ENCODE peak calls at places on chromosomes 16 and 17, in eight cellular contexts. One of them, this sample, is unnamed.

GRCh38 chr17:47983492-47984223 is 12.7 kb downstream of the CDK5RAP3 start:
- DNase-seq in naive B cell: no peak
- DNase-seq in Calu3: no peak
- DNase-seq in HEK293T: no peak
- DNase-seq in activated naive CD8-positive, alpha-beta T cell treated with anti-CD3 and anti-CD28 coated beads, Interleukin-2, amount 50 U/mL, for 16 hours: no peak
- DNase-seq in left ventricle myocardium inferior: no peak
- DNase-seq in mesenchymal stem cell: no peak
- DNase-seq in Right ventricle myocardium inferior: no peak
- DNase-seq in this sample: no peak

GRCh38 chr16:1089822-1090619 is 6.0 kb downstream of the C1QTNF8 start:
- DNase-seq in Right ventricle myocardium inferior: no peak
- DNase-seq in Calu3: peak
- DNase-seq in mesenchymal stem cell: no peak
- DNase-seq in naive B cell: no peak
- DNase-seq in activated naive CD8-positive, alpha-beta T cell treated with anti-CD3 and anti-CD28 coated beads, Interleukin-2, amount 50 U/mL, for 16 hours: no peak
- DNase-seq in left ventricle myocardium inferior: peak
- DNase-seq in HEK293T: no peak
- DNase-seq in this sample: peak

GRCh38 chr16:78129349-78129748 is 29.9 kb downstream of the WWOX start:
- DNase-seq in naive B cell: no peak
- DNase-seq in mesenchymal stem cell: no peak
- DNase-seq in Calu3: no peak
- DNase-seq in left ventricle myocardium inferior: no peak
- DNase-seq in Right ventricle myocardium inferior: no peak
- DNase-seq in HEK293T: no peak
- DNase-seq in activated naive CD8-positive, alpha-beta T cell treated with anti-CD3 and anti-CD28 coated beads, Interleukin-2, amount 50 U/mL, for 16 hours: no peak
- DNase-seq in this sample: no peak

GRCh38 chr17:15351925-15352324 is 10.5 kb upstream of the TEKT3 start:
- DNase-seq in HEK293T: no peak
- DNase-seq in activated naive CD8-positive, alpha-beta T cell treated with anti-CD3 and anti-CD28 coated beads, Interleukin-2, amount 50 U/mL, for 16 hours: no peak
- DNase-seq in left ventricle myocardium inferior: no peak
- DNase-seq in mesenchymal stem cell: peak
- DNase-seq in Calu3: no peak
- DNase-seq in naive B cell: no peak
- DNase-seq in Right ventricle myocardium inferior: no peak
- DNase-seq in this sample: no peak

GRCh38 chr17:55883112-55883511 is 132.3 kb downstream of the PCTP start:
- DNase-seq in HEK293T: peak
- DNase-seq in activated naive CD8-positive, alpha-beta T cell treated with anti-CD3 and anti-CD28 coated beads, Interleukin-2, amount 50 U/mL, for 16 hours: no peak
- DNase-seq in Right ventricle myocardium inferior: no peak
- DNase-seq in mesenchymal stem cell: no peak
- DNase-seq in Calu3: no peak
- DNase-seq in naive B cell: no peak
- DNase-seq in left ventricle myocardium inferior: no peak
- DNase-seq in this sample: no peak

GRCh38 chr17:81906476-81907218 is 4.6 kb downstream of the PCYT2 start:
- DNase-seq in Right ventricle myocardium inferior: peak
- DNase-seq in mesenchymal stem cell: no peak
- DNase-seq in left ventricle myocardium inferior: no peak
- DNase-seq in naive B cell: no peak
- DNase-seq in HEK293T: no peak
- DNase-seq in Calu3: no peak
- DNase-seq in activated naive CD8-positive, alpha-beta T cell treated with anti-CD3 and anti-CD28 coated beads, Interleukin-2, amount 50 U/mL, for 16 hours: no peak
- DNase-seq in this sample: peak

GRCh38 chr17:66548158-66548557 is 245.7 kb downstream of the PRKCA start:
- DNase-seq in HEK293T: no peak
- DNase-seq in naive B cell: no peak
- DNase-seq in mesenchymal stem cell: peak
- DNase-seq in Right ventricle myocardium inferior: no peak
- DNase-seq in left ventricle myocardium inferior: no peak
- DNase-seq in activated naive CD8-positive, alpha-beta T cell treated with anti-CD3 and anti-CD28 coated beads, Interleukin-2, amount 50 U/mL, for 16 hours: no peak
- DNase-seq in Calu3: no peak
- DNase-seq in this sample: no peak

GRCh38 chr17:79457889-79458288 is 153.0 kb downstream of the RBFOX3 start:
- DNase-seq in Right ventricle myocardium inferior: no peak
- DNase-seq in activated naive CD8-positive, alpha-beta T cell treated with anti-CD3 and anti-CD28 coated beads, Interleukin-2, amount 50 U/mL, for 16 hours: no peak
- DNase-seq in Calu3: no peak
- DNase-seq in HEK293T: no peak
- DNase-seq in left ventricle myocardium inferior: no peak
- DNase-seq in naive B cell: no peak
- DNase-seq in mesenchymal stem cell: no peak
- DNase-seq in this sample: no peak

GRCh38 chr16:87144232-87144631 is 173.0 kb downstream of the C16orf95 start:
- DNase-seq in naive B cell: no peak
- DNase-seq in Calu3: no peak
- DNase-seq in activated naive CD8-positive, alpha-beta T cell treated with anti-CD3 and anti-CD28 coated beads, Interleukin-2, amount 50 U/mL, for 16 hours: no peak
- DNase-seq in HEK293T: no peak
- DNase-seq in Right ventricle myocardium inferior: no peak
- DNase-seq in left ventricle myocardium inferior: no peak
- DNase-seq in mesenchymal stem cell: no peak
- DNase-seq in this sample: no peak

GRCh38 chr17:57578608-57578990 is 166.5 kb downstream of the CCDC182 start:
- DNase-seq in Right ventricle myocardium inferior: no peak
- DNase-seq in Calu3: no peak
- DNase-seq in mesenchymal stem cell: no peak
- DNase-seq in naive B cell: no peak
- DNase-seq in activated naive CD8-positive, alpha-beta T cell treated with anti-CD3 and anti-CD28 coated beads, Interleukin-2, amount 50 U/mL, for 16 hours: no peak
- DNase-seq in left ventricle myocardium inferior: no peak
- DNase-seq in HEK293T: no peak
- DNase-seq in this sample: no peak

GRCh38 chr16:13612623-13613022 is 307.3 kb upstream of the ERCC4 start:
- DNase-seq in left ventricle myocardium inferior: no peak
- DNase-seq in mesenchymal stem cell: no peak
- DNase-seq in Right ventricle myocardium inferior: no peak
- DNase-seq in Calu3: no peak
- DNase-seq in naive B cell: no peak
- DNase-seq in HEK293T: no peak
- DNase-seq in activated naive CD8-positive, alpha-beta T cell treated with anti-CD3 and anti-CD28 coated beads, Interleukin-2, amount 50 U/mL, for 16 hours: no peak
- DNase-seq in this sample: no peak

GRCh38 chr16:53087101-53087500 is 32.3 kb downstream of the CHD9 start:
- DNase-seq in mesenchymal stem cell: no peak
- DNase-seq in left ventricle myocardium inferior: no peak
- DNase-seq in activated naive CD8-positive, alpha-beta T cell treated with anti-CD3 and anti-CD28 coated beads, Interleukin-2, amount 50 U/mL, for 16 hours: no peak
- DNase-seq in Right ventricle myocardium inferior: no peak
- DNase-seq in Calu3: no peak
- DNase-seq in HEK293T: no peak
- DNase-seq in naive B cell: no peak
- DNase-seq in this sample: no peak

GRCh38 chr16:55116165-55116894 is 185.7 kb downstream of the IRX5 start:
- DNase-seq in Calu3: no peak
- DNase-seq in mesenchymal stem cell: peak
- DNase-seq in naive B cell: no peak
- DNase-seq in HEK293T: no peak
- DNase-seq in left ventricle myocardium inferior: no peak
- DNase-seq in Right ventricle myocardium inferior: no peak
- DNase-seq in activated naive CD8-positive, alpha-beta T cell treated with anti-CD3 and anti-CD28 coated beads, Interleukin-2, amount 50 U/mL, for 16 hours: no peak
- DNase-seq in this sample: peak

GRCh38 chr16:15539197-15539596 is 103.8 kb downstream of the MARF1 start:
- DNase-seq in left ventricle myocardium inferior: no peak
- DNase-seq in naive B cell: no peak
- DNase-seq in HEK293T: peak
- DNase-seq in Right ventricle myocardium inferior: no peak
- DNase-seq in activated naive CD8-positive, alpha-beta T cell treated with anti-CD3 and anti-CD28 coated beads, Interleukin-2, amount 50 U/mL, for 16 hours: no peak
- DNase-seq in mesenchymal stem cell: no peak
- DNase-seq in Calu3: no peak
- DNase-seq in this sample: no peak

GRCh38 chr17:48023408-48024148 is 14.0 kb downstream of the COPZ2 start:
- DNase-seq in Calu3: peak
- DNase-seq in Right ventricle myocardium inferior: peak
- DNase-seq in HEK293T: no peak
- DNase-seq in mesenchymal stem cell: peak
- DNase-seq in naive B cell: peak
- DNase-seq in left ventricle myocardium inferior: peak
- DNase-seq in activated naive CD8-positive, alpha-beta T cell treated with anti-CD3 and anti-CD28 coated beads, Interleukin-2, amount 50 U/mL, for 16 hours: no peak
- DNase-seq in this sample: peak

GRCh38 chr16:48524348-48525200 is 85.4 kb downstream of the N4BP1 start:
- DNase-seq in HEK293T: no peak
- DNase-seq in Right ventricle myocardium inferior: no peak
- DNase-seq in left ventricle myocardium inferior: no peak
- DNase-seq in Calu3: no peak
- DNase-seq in naive B cell: no peak
- DNase-seq in activated naive CD8-positive, alpha-beta T cell treated with anti-CD3 and anti-CD28 coated beads, Interleukin-2, amount 50 U/mL, for 16 hours: no peak
- DNase-seq in mesenchymal stem cell: no peak
- DNase-seq in this sample: no peak

GRCh38 chr17:37458805-37459204 is 30.9 kb upstream of the DUSP14 start:
- DNase-seq in Calu3: no peak
- DNase-seq in Right ventricle myocardium inferior: no peak
- DNase-seq in left ventricle myocardium inferior: no peak
- DNase-seq in mesenchymal stem cell: peak
- DNase-seq in HEK293T: no peak
- DNase-seq in naive B cell: no peak
- DNase-seq in activated naive CD8-positive, alpha-beta T cell treated with anti-CD3 and anti-CD28 coated beads, Interleukin-2, amount 50 U/mL, for 16 hours: no peak
- DNase-seq in this sample: no peak

GRCh38 chr16:4892356-4893102 is 44.4 kb downstream of the PPL start:
- DNase-seq in Right ventricle myocardium inferior: no peak
- DNase-seq in Calu3: no peak
- DNase-seq in left ventricle myocardium inferior: peak
- DNase-seq in mesenchymal stem cell: no peak
- DNase-seq in activated naive CD8-positive, alpha-beta T cell treated with anti-CD3 and anti-CD28 coated beads, Interleukin-2, amount 50 U/mL, for 16 hours: no peak
- DNase-seq in HEK293T: no peak
- DNase-seq in naive B cell: no peak
- DNase-seq in this sample: no peak

GRCh38 chr17:1068356-1068755 is 71.4 kb downstream of the TIMM22 start:
- DNase-seq in HEK293T: no peak
- DNase-seq in activated naive CD8-positive, alpha-beta T cell treated with anti-CD3 and anti-CD28 coated beads, Interleukin-2, amount 50 U/mL, for 16 hours: no peak
- DNase-seq in mesenchymal stem cell: no peak
- DNase-seq in Calu3: no peak
- DNase-seq in left ventricle myocardium inferior: no peak
- DNase-seq in naive B cell: no peak
- DNase-seq in Right ventricle myocardium inferior: no peak
- DNase-seq in this sample: no peak

GRCh38 chr17:17151055-17151454 is 55.1 kb downstream of the PLD6 start:
- DNase-seq in naive B cell: no peak
- DNase-seq in activated naive CD8-positive, alpha-beta T cell treated with anti-CD3 and anti-CD28 coated beads, Interleukin-2, amount 50 U/mL, for 16 hours: no peak
- DNase-seq in Calu3: no peak
- DNase-seq in HEK293T: no peak
- DNase-seq in left ventricle myocardium inferior: no peak
- DNase-seq in mesenchymal stem cell: peak
- DNase-seq in Right ventricle myocardium inferior: no peak
- DNase-seq in this sample: peak

GRCh38 chr17:79137791-79138190 is 63.2 kb downstream of the ENGASE start:
- DNase-seq in Calu3: no peak
- DNase-seq in Right ventricle myocardium inferior: no peak
- DNase-seq in HEK293T: no peak
- DNase-seq in left ventricle myocardium inferior: no peak
- DNase-seq in activated naive CD8-positive, alpha-beta T cell treated with anti-CD3 and anti-CD28 coated beads, Interleukin-2, amount 50 U/mL, for 16 hours: no peak
- DNase-seq in mesenchymal stem cell: no peak
- DNase-seq in naive B cell: no peak
- DNase-seq in this sample: no peak

GRCh38 chr16:85916141-85916890 is 17.4 kb downstream of the IRF8 start:
- DNase-seq in HEK293T: no peak
- DNase-seq in Calu3: peak
- DNase-seq in mesenchymal stem cell: no peak
- DNase-seq in Right ventricle myocardium inferior: no peak
- DNase-seq in left ventricle myocardium inferior: peak
- DNase-seq in activated naive CD8-positive, alpha-beta T cell treated with anti-CD3 and anti-CD28 coated beads, Interleukin-2, amount 50 U/mL, for 16 hours: no peak
- DNase-seq in naive B cell: no peak
- DNase-seq in this sample: peak

GRCh38 chr17:28272166-28272565 is 46.8 kb upstream of the TMEM97 start:
- DNase-seq in naive B cell: no peak
- DNase-seq in HEK293T: no peak
- DNase-seq in left ventricle myocardium inferior: no peak
- DNase-seq in Right ventricle myocardium inferior: no peak
- DNase-seq in mesenchymal stem cell: no peak
- DNase-seq in Calu3: no peak
- DNase-seq in activated naive CD8-positive, alpha-beta T cell treated with anti-CD3 and anti-CD28 coated beads, Interleukin-2, amount 50 U/mL, for 16 hours: no peak
- DNase-seq in this sample: no peak

GRCh38 chr17:77948690-77949114 is 9.8 kb upstream of the TNRC6C start:
- DNase-seq in activated naive CD8-positive, alpha-beta T cell treated with anti-CD3 and anti-CD28 coated beads, Interleukin-2, amount 50 U/mL, for 16 hours: no peak
- DNase-seq in left ventricle myocardium inferior: no peak
- DNase-seq in naive B cell: no peak
- DNase-seq in mesenchymal stem cell: peak
- DNase-seq in Right ventricle myocardium inferior: no peak
- DNase-seq in HEK293T: peak
- DNase-seq in Calu3: peak
- DNase-seq in this sample: peak

GRCh38 chr17:19703106-19703775 is 13.1 kb downstream of the SLC47A2 start:
- DNase-seq in HEK293T: peak
- DNase-seq in mesenchymal stem cell: no peak
- DNase-seq in activated naive CD8-positive, alpha-beta T cell treated with anti-CD3 and anti-CD28 coated beads, Interleukin-2, amount 50 U/mL, for 16 hours: no peak
- DNase-seq in Calu3: no peak
- DNase-seq in Right ventricle myocardium inferior: no peak
- DNase-seq in naive B cell: no peak
- DNase-seq in left ventricle myocardium inferior: no peak
- DNase-seq in this sample: no peak

GRCh38 chr17:41393294-41393693 is 4.1 kb downstream of the KRT31 start:
- DNase-seq in mesenchymal stem cell: no peak
- DNase-seq in Right ventricle myocardium inferior: no peak
- DNase-seq in naive B cell: no peak
- DNase-seq in Calu3: no peak
- DNase-seq in activated naive CD8-positive, alpha-beta T cell treated with anti-CD3 and anti-CD28 coated beads, Interleukin-2, amount 50 U/mL, for 16 hours: no peak
- DNase-seq in left ventricle myocardium inferior: no peak
- DNase-seq in HEK293T: no peak
- DNase-seq in this sample: no peak

GRCh38 chr16:57166951-57167350 is 18.9 kb downstream of the PSME3IP1 start:
- DNase-seq in Calu3: no peak
- DNase-seq in activated naive CD8-positive, alpha-beta T cell treated with anti-CD3 and anti-CD28 coated beads, Interleukin-2, amount 50 U/mL, for 16 hours: no peak
- DNase-seq in naive B cell: no peak
- DNase-seq in Right ventricle myocardium inferior: peak
- DNase-seq in HEK293T: no peak
- DNase-seq in mesenchymal stem cell: no peak
- DNase-seq in left ventricle myocardium inferior: no peak
- DNase-seq in this sample: no peak

GRCh38 chr16:17451835-17452234 is 18.9 kb downstream of the XYLT1 start:
- DNase-seq in activated naive CD8-positive, alpha-beta T cell treated with anti-CD3 and anti-CD28 coated beads, Interleukin-2, amount 50 U/mL, for 16 hours: no peak
- DNase-seq in Calu3: no peak
- DNase-seq in Right ventricle myocardium inferior: no peak
- DNase-seq in mesenchymal stem cell: no peak
- DNase-seq in left ventricle myocardium inferior: no peak
- DNase-seq in HEK293T: no peak
- DNase-seq in naive B cell: peak
- DNase-seq in this sample: no peak

GRCh38 chr17:16215965-16216316 is 607 bp upstream of the NCOR1 start:
- DNase-seq in Right ventricle myocardium inferior: peak
- DNase-seq in activated naive CD8-positive, alpha-beta T cell treated with anti-CD3 and anti-CD28 coated beads, Interleukin-2, amount 50 U/mL, for 16 hours: no peak
- DNase-seq in left ventricle myocardium inferior: no peak
- DNase-seq in HEK293T: peak
- DNase-seq in Calu3: no peak
- DNase-seq in naive B cell: peak
- DNase-seq in mesenchymal stem cell: no peak
- DNase-seq in this sample: no peak